ENCODE peak calls at places on chromosome 22, in six cellular contexts. E is neuronal stem cell, O is IMR-90, S is mesenchymal stem cell, Q is H9, W is H1. G is an unnamed sample.

GRCh38 chr22:29171721-29172120 is 34.0 kb upstream of the EMID1 start:
- DNase-seq in E (no peak), O (no peak), S (no peak), W (no peak), Q (no peak), G (no peak)

GRCh38 chr22:19631899-19632670 is 82.2 kb upstream of the SEPTIN5 start:
- DNase-seq in S (peak), E (peak), Q (peak), O (peak), W (no peak), G (peak)

GRCh38 chr22:27685971-27686370 is 115.6 kb downstream of the MN1 start:
- DNase-seq in Q (no peak), O (no peak), S (no peak), W (no peak), E (no peak), G (no peak)

GRCh38 chr22:35384567-35384966 is 3.7 kb downstream of the HMOX1 start:
- DNase-seq in S (no peak), O (no peak), W (no peak), E (no peak), Q (no peak), G (no peak)

GRCh38 chr22:22508274-22509176 is at the start of gene ZNF280B:
- DNase-seq in E (peak), Q (peak), O (peak), W (peak), S (peak), G (peak)

GRCh38 chr22:29315286-29316195 is at the start of gene RASL10A:
- DNase-seq in E (no peak), W (no peak), Q (no peak), S (no peak), O (no peak), G (peak)

GRCh38 chr22:46935506-46936377 is 173.3 kb downstream of the TBC1D22A start:
- DNase-seq in S (peak), W (no peak), Q (no peak), E (no peak), O (no peak), G (peak)

GRCh38 chr22:44975444-44976262 is 34.2 kb downstream of the PHF21B start:
- DNase-seq in S (peak), O (peak), E (peak), Q (peak), W (peak), G (peak)

GRCh38 chr22:40908895-40909294 is 42.3 kb upstream of the RBX1 start:
- DNase-seq in S (no peak), Q (peak), O (no peak), E (no peak), W (peak), G (no peak)

GRCh38 chr22:36360011-36360410 is 27.8 kb downstream of the MYH9 start:
- DNase-seq in O (no peak), E (no peak), Q (no peak), S (no peak), W (no peak), G (no peak)

GRCh38 chr22:43419371-43420080 is 7.7 kb downstream of the MPPED1 start:
- DNase-seq in S (no peak), Q (no peak), E (no peak), W (no peak), O (no peak), G (no peak)

GRCh38 chr22:19620742-19621371 is 93.4 kb upstream of the SEPTIN5 start:
- DNase-seq in W (no peak), O (no peak), E (no peak), S (no peak), Q (no peak), G (no peak)

GRCh38 chr22:45686004-45686403 is 14.4 kb downstream of the ATXN10 start:
- DNase-seq in S (peak), Q (no peak), E (no peak), W (no peak), O (peak), G (no peak)

GRCh38 chr22:31143038-31143437 is 2.7 kb upstream of the PLA2G3 start:
- DNase-seq in Q (peak), W (no peak), S (no peak), E (no peak), O (no peak), G (no peak)

GRCh38 chr22:43337385-43337784 is 5.8 kb downstream of the SCUBE1 start:
- DNase-seq in Q (no peak), S (no peak), O (no peak), W (no peak), E (no peak), G (no peak)

GRCh38 chr22:47407626-47408025 is 645.2 kb downstream of the TBC1D22A start:
- DNase-seq in Q (no peak), W (no peak), O (no peak), S (no peak), E (no peak), G (no peak)

GRCh38 chr22:33923033-33923432 is 2.8 kb upstream of the LARGE1 start:
- DNase-seq in E (no peak), Q (no peak), O (peak), W (no peak), S (peak), G (peak)

GRCh38 chr22:28351585-28351984 is 328.1 kb downstream of the TTC28 start:
- DNase-seq in E (no peak), S (no peak), Q (no peak), W (no peak), O (no peak), G (no peak)

GRCh38 chr22:49483946-49484345 is 343.7 kb downstream of the BRD1 start:
- DNase-seq in W (no peak), E (no peak), S (no peak), O (no peak), Q (no peak), G (no peak)

GRCh38 chr22:49482811-49483210 is 344.9 kb downstream of the BRD1 start:
- DNase-seq in W (no peak), Q (no peak), O (no peak), E (no peak), S (no peak), G (no peak)

GRCh38 chr22:49481651-49482399 is 345.8 kb downstream of the BRD1 start:
- DNase-seq in Q (no peak), O (no peak), E (no peak), S (no peak), W (no peak), G (no peak)

GRCh38 chr22:49480896-49481650 is 346.6 kb downstream of the BRD1 start:
- DNase-seq in W (no peak), O (no peak), Q (no peak), S (no peak), E (no peak), G (no peak)

DNA sequence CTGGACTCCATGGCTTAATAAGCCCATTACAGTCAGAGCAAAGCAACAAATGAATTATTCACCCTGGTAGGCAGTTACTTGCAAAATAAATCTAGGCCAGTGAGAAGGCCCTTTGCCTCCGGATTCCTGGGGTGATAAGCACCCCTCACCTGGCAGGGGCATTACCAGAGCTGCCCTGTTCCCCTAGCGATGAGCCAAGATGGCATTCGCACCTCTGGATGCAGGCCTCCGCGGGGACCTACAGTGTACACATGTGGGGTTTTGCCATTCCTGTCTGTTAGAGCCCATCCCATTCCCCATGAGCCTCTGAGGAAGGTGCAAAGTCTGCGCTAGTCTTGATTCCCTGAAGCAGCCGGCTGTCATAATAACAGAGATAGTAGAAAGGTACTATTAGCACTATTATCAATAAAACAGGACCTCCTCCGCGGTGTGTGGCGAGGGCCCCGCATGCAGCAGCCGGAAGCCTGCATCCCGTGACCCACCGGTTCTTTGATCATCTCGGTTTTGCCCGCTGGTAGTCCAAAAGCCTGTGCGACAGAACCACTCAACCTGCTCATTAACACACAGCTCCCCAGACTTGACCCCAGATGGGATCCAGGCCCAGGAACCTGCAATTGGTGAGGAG is 344.3 kb downstream of the BRD1 start:
- DNase-seq in S (no peak), O (no peak), W (no peak), Q (peak), E (no peak), G (no peak)
- H2BK120ac ChIP-seq in S (no peak), O (no peak), W (no peak), Q (no peak), E (no peak), G (no peak)

DNA sequence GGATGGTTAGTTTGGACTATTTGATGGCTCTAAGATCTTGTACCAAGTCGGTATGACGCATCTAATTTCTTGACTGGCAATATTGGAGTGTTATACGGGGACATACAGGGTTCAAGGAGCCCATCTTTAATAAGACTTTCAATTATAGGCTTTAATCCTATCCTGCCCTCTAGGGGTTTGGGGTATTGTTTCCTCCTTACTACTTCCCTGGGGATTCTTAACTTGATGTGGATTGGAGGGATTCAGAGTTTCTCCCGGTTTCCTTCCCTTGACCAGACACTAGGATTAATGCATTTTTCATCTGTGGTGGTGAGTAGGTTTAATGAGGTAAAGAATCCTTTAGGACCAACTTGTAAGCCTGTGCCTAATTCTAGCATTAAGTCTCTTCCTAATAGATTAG is 18.8 kb downstream of the CYP2D6 start:
- DNase-seq in O (no peak), E (no peak), S (no peak), W (no peak), Q (no peak), G (no peak)
- H2BK120ac ChIP-seq in O (no peak), E (no peak), S (no peak), W (no peak), Q (no peak), G (no peak)

DNA sequence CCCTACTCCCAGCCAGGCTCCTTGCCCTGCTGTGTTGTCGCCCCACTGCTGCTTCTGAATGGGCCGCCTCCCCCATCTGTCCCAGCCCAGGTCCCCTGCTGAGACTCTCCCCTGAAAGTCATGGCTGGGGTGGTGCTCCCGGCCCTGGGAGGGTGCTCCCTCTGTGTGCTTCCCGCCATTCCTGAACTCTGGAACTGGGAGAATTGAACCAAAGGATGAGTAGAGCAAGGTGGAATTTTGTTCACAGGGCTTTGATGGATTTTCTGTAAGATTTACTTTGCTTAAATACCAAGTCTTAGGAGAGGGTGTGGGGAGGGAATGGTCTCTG is 402 bp downstream of the APOBEC3G start:
- DNase-seq in W (no peak), O (no peak), E (no peak), S (no peak), Q (no peak), G (no peak)
- H2BK120ac ChIP-seq in W (no peak), O (peak), E (no peak), S (peak), Q (no peak), G (no peak)

DNA sequence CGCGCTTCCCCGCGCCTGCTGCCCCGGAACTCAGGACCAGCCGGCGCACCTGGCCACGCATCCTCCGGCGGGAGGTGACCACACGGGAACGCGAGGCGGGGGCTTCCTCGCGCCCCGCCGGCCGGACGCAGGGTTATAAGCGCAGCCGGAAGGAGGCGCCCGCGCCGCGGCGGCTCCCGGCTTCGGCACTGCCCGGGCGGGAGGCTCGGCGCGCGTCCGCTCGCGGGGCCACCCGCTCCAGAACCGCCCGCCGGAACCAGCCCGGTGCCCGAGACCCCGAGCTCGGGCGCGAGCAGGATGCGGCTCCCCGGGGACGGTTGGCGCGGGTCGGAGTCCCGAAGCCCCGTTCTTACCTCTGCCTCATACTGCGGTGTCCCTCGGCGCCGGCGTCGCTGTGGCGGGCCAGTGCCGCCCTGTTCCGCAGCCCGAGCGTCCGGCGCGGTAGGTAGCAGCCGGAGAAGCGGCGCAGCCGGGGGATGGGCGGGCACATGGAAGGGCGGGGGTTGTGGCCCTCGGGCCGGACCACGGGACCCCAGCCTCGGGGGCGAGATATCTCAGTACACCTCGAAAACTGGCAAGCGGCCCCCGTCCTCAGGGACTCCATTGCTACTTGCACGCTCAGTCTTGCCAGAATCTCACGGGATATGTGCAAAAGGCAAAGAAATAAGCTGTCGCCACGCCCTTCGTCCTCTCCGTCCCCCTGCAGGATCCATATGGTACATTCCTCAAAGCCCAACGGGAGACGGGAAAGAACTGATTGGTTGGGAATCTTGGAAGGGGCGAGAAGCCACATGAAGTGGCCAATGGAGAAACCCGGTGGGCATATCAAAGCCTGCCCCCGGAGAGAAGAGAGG is 23.1 kb downstream of the MICAL3 start:
- DNase-seq in W (peak), O (peak), Q (peak), E (peak), S (peak), G (peak)
- H2BK120ac ChIP-seq in W (peak), O (peak), Q (no peak), E (no peak), S (peak), G (peak)

GRCh38 chr22:37562049-37562784 is 1.9 kb downstream of the CDC42EP1 start:
- DNase-seq in W (no peak), S (no peak), E (no peak), O (no peak), Q (no peak), G (no peak)
- H2BK120ac ChIP-seq in W (peak), S (no peak), E (no peak), O (peak), Q (peak), G (peak)

GRCh38 chr22:17874231-17874630 is 100.0 kb upstream of the BID start:
- DNase-seq in Q (no peak), W (no peak), O (no peak), E (no peak), S (no peak), G (no peak)

GRCh38 chr22:17873804-17874203 is 99.5 kb upstream of the BID start:
- DNase-seq in O (no peak), E (no peak), S (no peak), W (no peak), Q (no peak), G (no peak)

GRCh38 chr22:17871726-17872458 is 97.6 kb upstream of the BID start:
- DNase-seq in S (no peak), O (no peak), W (no peak), E (no peak), Q (no peak), G (peak)

GRCh38 chr22:17872491-17872890 is 98.2 kb upstream of the BID start:
- DNase-seq in E (no peak), S (no peak), O (peak), W (no peak), Q (no peak), G (peak)

DNA sequence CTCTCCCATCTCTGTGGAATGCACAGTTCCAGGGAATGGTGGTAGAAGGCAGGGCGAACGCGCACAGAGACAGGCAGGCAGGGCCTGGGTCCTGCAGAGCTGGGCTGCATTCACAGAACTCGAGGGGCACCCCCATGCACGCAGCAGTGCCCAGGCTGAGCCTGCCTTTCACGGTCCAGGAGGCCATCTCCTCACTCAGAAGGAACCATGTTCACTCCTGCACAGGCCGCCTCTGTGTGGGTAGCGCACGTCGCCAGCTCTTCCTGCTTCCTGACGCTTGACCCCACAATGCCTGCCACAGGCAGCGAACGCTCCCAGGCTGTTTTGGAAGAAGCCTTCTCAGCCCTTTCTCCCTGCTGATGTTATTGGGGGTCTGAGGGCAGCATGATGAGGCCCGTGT is 98.8 kb upstream of the BID start:
- DNase-seq in S (no peak), E (no peak), W (no peak), O (no peak), Q (no peak), G (no peak)
- H2BK120ac ChIP-seq in S (no peak), E (peak), W (no peak), O (no peak), Q (no peak), G (no peak)

GRCh38 chr22:17265649-17266248 is 46.5 kb upstream of the ADA2 start:
- DNase-seq in S (no peak), Q (no peak), O (no peak), E (no peak), W (no peak), G (no peak)
- H2BK120ac ChIP-seq in S (no peak), Q (no peak), O (no peak), E (peak), W (peak), G (no peak)